ENCODE peak calls at places on chromosome 1, in six cellular contexts. W is left lung, X is fibroblast of lung, N is transverse colon, Q is thyroid gland, H is IMR-90. J is an unnamed sample.

GRCh38 chr1:42529724-42530161 is 66.7 kb downstream of the CCDC30 start:
- DNase-seq in N (peak), Q (no peak), W (no peak), X (peak), H (peak), J (peak)

GRCh38 chr1:77308889-77309621 is 27.2 kb downstream of the AK5 start:
- DNase-seq in H (no peak), X (no peak), Q (no peak), W (no peak), N (no peak), J (no peak)

GRCh38 chr1:69269491-69269890 is 298.2 kb upstream of the LRRC7 start:
- DNase-seq in X (no peak), H (no peak), N (no peak), W (no peak), Q (no peak), J (no peak)

GRCh38 chr1:90725341-90725960 is 8.3 kb upstream of the BARHL2 start:
- DNase-seq in X (no peak), W (peak), H (no peak), N (no peak), Q (no peak), J (no peak)

GRCh38 chr1:159826436-159827101 is at the start of gene SLAMF8:
- DNase-seq in W (no peak), Q (peak), H (no peak), X (no peak), N (peak), J (peak)

GRCh38 chr1:161071886-161072371 is 2.2 kb upstream of the ARHGAP30 start:
- DNase-seq in N (peak), W (peak), X (peak), H (no peak), Q (peak), J (peak)

GRCh38 chr1:243628476-243628907 is 221.6 kb downstream of the AKT3 start:
- DNase-seq in H (peak), X (peak), Q (no peak), N (no peak), W (no peak), J (no peak)

GRCh38 chr1:66247415-66248208 is 286.3 kb upstream of the SGIP1 start:
- DNase-seq in Q (no peak), W (no peak), N (no peak), H (no peak), X (no peak), J (no peak)

GRCh38 chr1:66244429-66244828 is 289.5 kb upstream of the SGIP1 start:
- DNase-seq in X (no peak), Q (no peak), H (no peak), W (no peak), N (no peak), J (peak)

GRCh38 chr1:204320413-204320812 is 39.3 kb downstream of the PLEKHA6 start:
- DNase-seq in H (peak), W (no peak), Q (no peak), N (no peak), X (peak), J (peak)

GRCh38 chr1:222042120-222042519 is 300.2 kb upstream of the DUSP10 start:
- DNase-seq in N (no peak), X (no peak), W (no peak), H (peak), Q (no peak), J (peak)

GRCh38 chr1:87134625-87135024 is 194.1 kb upstream of the LMO4 start:
- DNase-seq in W (no peak), Q (no peak), X (no peak), N (no peak), H (no peak), J (no peak)

GRCh38 chr1:30471307-30471706 is 252.1 kb downstream of the MATN1 start:
- DNase-seq in X (no peak), W (no peak), Q (no peak), N (no peak), H (no peak), J (no peak)

GRCh38 chr1:186722711-186723309 is 42.6 kb upstream of the PTGS2 start:
- DNase-seq in X (peak), Q (no peak), N (no peak), W (no peak), H (peak), J (peak)

GRCh38 chr1:166730299-166730888 is 108.9 kb upstream of the POGK start:
- DNase-seq in N (no peak), H (no peak), W (no peak), X (no peak), Q (no peak), J (peak)

GRCh38 chr1:151720974-151721787 is at the start of gene RIIAD1:
- DNase-seq in X (no peak), H (no peak), Q (no peak), N (no peak), W (peak), J (peak)

GRCh38 chr1:168341576-168341975 is 60.9 kb downstream of the TBX19 start:
- DNase-seq in Q (no peak), H (peak), N (no peak), X (peak), W (no peak), J (peak)

DNA sequence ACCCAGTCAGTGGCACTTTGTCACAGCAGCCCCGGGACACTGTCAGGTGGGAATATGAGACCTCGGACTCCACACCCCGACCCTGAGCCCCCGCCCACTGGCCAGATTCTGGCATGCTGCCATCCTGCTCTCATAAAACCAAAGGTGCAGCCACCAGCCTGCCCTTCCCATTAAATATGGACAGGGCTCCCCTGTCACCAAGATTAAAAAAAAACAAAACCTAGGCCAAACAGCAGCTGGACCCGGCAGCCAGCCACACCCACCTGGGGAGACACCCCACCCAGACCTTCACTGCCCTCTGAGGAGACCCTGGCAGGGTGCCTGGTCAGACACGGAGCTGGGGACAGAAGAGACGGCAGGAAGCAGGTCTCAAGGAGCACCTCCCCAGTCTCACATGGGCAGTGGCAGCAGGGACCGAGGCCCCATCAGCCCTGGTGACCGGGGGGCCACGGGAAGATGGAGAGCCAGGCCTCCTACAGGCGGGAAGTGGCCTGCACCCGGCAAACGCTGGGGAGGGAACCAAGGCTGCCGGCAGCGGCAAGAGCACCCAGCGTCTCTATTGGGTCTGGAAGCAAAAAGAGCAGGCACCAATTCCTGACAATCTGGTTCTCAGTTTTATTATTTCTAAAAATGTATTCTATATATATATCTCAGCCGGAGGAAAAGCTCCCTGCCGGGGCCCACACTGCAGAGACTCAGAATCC is 61.9 kb downstream of the ACOT7 start:
- DNase-seq in N (peak), X (no peak), Q (no peak), H (no peak), W (no peak), J (no peak)
- TF ChIP-seq CTCF in N (no peak), X (no peak), Q (no peak), H (no peak), W (no peak), J (no peak)

DNA sequence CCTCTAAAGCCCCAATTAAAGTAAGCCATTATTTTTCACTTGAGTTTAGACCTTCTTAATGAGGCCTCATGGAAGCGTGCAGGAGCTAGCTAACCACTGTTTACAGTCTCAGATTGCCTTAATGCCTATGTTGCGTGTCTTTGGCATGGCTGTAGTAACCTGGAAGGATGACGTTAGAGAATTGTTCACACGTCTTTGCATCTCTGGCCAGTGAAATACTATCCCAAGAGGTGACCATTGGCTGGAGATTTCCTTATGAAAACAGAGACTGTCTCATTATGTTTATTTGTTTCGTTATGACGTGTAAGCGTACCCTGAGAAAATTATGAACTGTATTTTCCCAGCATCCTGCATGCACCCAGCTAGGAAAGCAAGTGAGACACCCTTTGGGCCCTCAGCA is 18.6 kb upstream of the BMP8A start:
- DNase-seq in X (no peak), N (no peak), W (no peak), H (no peak), Q (no peak), J (no peak)
- H3K4me3 ChIP-seq in X (no peak), N (no peak), W (no peak), H (no peak), Q (no peak), J (no peak)

DNA sequence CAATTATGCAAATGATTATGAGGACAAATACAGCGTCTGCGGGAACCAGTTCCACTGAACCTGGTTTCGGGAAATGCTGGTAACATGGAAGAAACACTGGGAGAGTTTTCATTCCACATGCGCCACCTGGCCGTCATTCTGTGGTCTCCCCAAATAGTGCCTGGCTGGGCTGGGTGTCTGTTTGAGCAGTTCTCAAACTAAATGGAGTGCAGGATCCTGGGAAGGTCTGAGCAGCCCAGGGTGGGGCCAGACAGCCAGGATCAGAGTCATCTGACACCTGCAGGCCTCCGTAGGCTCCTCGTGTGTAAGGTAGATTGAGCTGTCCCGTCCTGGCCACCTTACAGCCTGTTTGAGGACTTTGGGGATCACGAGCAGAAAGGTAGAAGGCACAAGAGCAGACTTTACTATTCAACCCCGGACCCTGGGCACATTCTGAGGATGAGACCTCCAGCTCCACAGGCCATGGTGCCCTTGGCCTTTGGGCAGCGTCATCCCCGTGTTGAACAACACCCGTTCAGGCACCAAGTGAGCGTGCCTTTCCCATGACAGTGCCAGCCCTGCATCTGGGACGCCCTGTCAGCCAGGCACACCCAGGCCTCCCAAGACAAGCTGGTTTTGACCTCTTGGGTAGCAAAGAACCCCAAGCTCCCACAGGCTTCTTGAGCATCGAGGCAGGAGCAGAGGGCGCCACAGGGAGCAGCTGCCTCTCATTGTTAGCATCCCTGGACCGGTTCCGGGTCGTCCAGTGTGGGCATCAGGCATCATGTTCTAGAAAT is 101.9 kb downstream of the PRDM2 start:
- DNase-seq in H (no peak), X (no peak), Q (no peak), W (peak), N (peak), J (no peak)
- TF ChIP-seq CTCF in H (no peak), X (no peak), Q (no peak), W (no peak), N (no peak), J (no peak)

DNA sequence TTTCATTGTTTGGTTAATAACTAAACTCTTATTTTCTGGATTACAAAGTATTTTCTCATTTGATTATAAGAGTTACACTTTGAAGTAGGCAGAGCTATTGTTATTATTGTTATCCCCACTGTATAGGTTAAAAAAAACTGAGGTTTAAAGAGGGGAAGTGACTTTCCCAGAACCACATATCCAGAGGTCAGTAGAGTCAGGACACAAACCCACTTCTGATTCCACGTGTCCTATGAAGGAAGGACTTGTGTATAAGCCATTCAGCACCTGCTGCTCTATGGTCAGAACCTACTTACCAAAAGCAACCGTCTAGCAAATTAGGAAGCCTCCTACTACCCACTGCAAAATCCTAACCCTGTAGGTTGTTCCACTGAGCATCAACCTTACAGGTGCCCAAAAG is 291.3 kb downstream of the TM2D1 start:
- DNase-seq in X (no peak), N (no peak), Q (no peak), H (no peak), W (no peak), J (no peak)
- H3K4me3 ChIP-seq in X (no peak), N (no peak), Q (no peak), H (no peak), W (no peak), J (no peak)